ENCODE peak calls at places on chromosome 5, in four cellular contexts. A is HepG2, R is GM12878, I is K562. U is an unnamed sample.

GRCh38 chr5:142422426-142422825 is 97.6 kb upstream of the SPRY4 start:
- DNase-seq in A (no peak), R (no peak), I (no peak), U (no peak)

GRCh38 chr5:58598440-58598839 is 15.6 kb downstream of the RAB3C start:
- DNase-seq in A (no peak), R (no peak), I (no peak), U (no peak)

GRCh38 chr5:131532016-131532640 is 102.9 kb downstream of the RAPGEF6 start:
- DNase-seq in A (no peak), R (no peak), I (no peak), U (no peak)

GRCh38 chr5:80957031-80957761 is 3.0 kb upstream of the RASGRF2 start:
- DNase-seq in A (peak), R (no peak), I (no peak), U (no peak)

GRCh38 chr5:148949871-148950863 is 112.7 kb downstream of the SH3TC2 start:
- DNase-seq in A (no peak), R (no peak), I (no peak), U (no peak)

GRCh38 chr5:54909126-54909525 is 76.3 kb downstream of the ESM1 start:
- DNase-seq in A (no peak), R (no peak), I (no peak), U (no peak)

GRCh38 chr5:26757941-26758340 is 280.4 kb downstream of the CDH9 start:
- DNase-seq in A (no peak), R (no peak), I (no peak), U (no peak)

GRCh38 chr5:72938206-72938605 is 17.6 kb upstream of the FCHO2 start:
- DNase-seq in A (no peak), R (no peak), I (no peak), U (no peak)

GRCh38 chr5:178854284-178854683 is 5.5 kb upstream of the ZNF354B start:
- DNase-seq in A (no peak), R (no peak), I (no peak), U (no peak)

GRCh38 chr5:73748510-73749410 is 122.8 kb downstream of the ARHGEF28 start:
- DNase-seq in A (no peak), R (no peak), I (no peak), U (no peak)

GRCh38 chr5:142982821-142983200 is 212.6 kb downstream of the ARHGAP26 start:
- DNase-seq in A (no peak), R (no peak), I (peak), U (no peak)

GRCh38 chr5:68683632-68684035 is 410.2 kb upstream of the SLC30A5 start:
- DNase-seq in A (no peak), R (no peak), I (no peak), U (no peak)

GRCh38 chr5:149414405-149415244 is 35.5 kb upstream of the IL17B start:
- DNase-seq in A (no peak), R (no peak), I (no peak), U (no peak)

GRCh38 chr5:143262393-143263174 is 140.9 kb downstream of the NR3C1 start:
- DNase-seq in A (peak), R (peak), I (no peak), U (no peak)

GRCh38 chr5:98016771-98017170 is 756.7 kb upstream of the RGMB start:
- DNase-seq in A (no peak), R (no peak), I (no peak), U (no peak)

GRCh38 chr5:39826051-39826450 is 401.3 kb upstream of the DAB2 start:
- DNase-seq in A (no peak), R (no peak), I (no peak), U (no peak)

GRCh38 chr5:151470440-151470839 is 23.0 kb downstream of the SLC36A1 start:
- DNase-seq in A (no peak), R (no peak), I (no peak), U (no peak)

GRCh38 chr5:103444333-103445038 is 118.1 kb downstream of the NUDT12 start:
- DNase-seq in A (no peak), R (no peak), I (no peak), U (no peak)

GRCh38 chr5:39892708-39893107 is 467.9 kb upstream of the DAB2 start:
- DNase-seq in A (no peak), R (no peak), I (no peak), U (no peak)

GRCh38 chr5:96870094-96871021 is 5.9 kb upstream of the ERAP2 start:
- DNase-seq in A (no peak), R (no peak), I (no peak), U (no peak)

GRCh38 chr5:148403344-148403743 is 19.6 kb downstream of the FBXO38 start:
- DNase-seq in A (no peak), R (no peak), I (no peak), U (no peak)

GRCh38 chr5:91469517-91470165 is 86.5 kb upstream of the ARRDC3 start:
- DNase-seq in A (no peak), R (no peak), I (peak), U (no peak)

GRCh38 chr5:18745988-18746615 is 1111.8 kb downstream of the TAF11L14 start:
- DNase-seq in A (peak), R (peak), I (peak), U (no peak)

GRCh38 chr5:74310386-74310785 is 330.1 kb downstream of the ENC1 start:
- DNase-seq in A (no peak), R (no peak), I (no peak), U (no peak)

GRCh38 chr5:15524712-15525111 is 24.7 kb downstream of the FBXL7 start:
- DNase-seq in A (no peak), R (no peak), I (no peak), U (no peak)

GRCh38 chr5:15520856-15521255 is 20.9 kb downstream of the FBXL7 start:
- DNase-seq in A (no peak), R (no peak), I (no peak), U (no peak)

GRCh38 chr5:15518786-15519185 is 18.8 kb downstream of the FBXL7 start:
- DNase-seq in A (no peak), R (no peak), I (no peak), U (no peak)

GRCh38 chr5:15522141-15522540 is 22.2 kb downstream of the FBXL7 start:
- DNase-seq in A (no peak), R (no peak), I (no peak), U (no peak)

GRCh38 chr5:15521349-15521937 is 21.5 kb downstream of the FBXL7 start:
- DNase-seq in A (no peak), R (no peak), I (no peak), U (no peak)
- TF ChIP-seq FOXM1 in A (no peak), R (no peak), I (no peak), U (no peak)

GRCh38 chr5:146751781-146752401 is 126.7 kb downstream of the PPP2R2B start:
- DNase-seq in A (no peak), R (peak), I (no peak), U (no peak)
- TF ChIP-seq TARDBP in A (no peak), R (no peak), I (no peak), U (no peak)

DNA sequence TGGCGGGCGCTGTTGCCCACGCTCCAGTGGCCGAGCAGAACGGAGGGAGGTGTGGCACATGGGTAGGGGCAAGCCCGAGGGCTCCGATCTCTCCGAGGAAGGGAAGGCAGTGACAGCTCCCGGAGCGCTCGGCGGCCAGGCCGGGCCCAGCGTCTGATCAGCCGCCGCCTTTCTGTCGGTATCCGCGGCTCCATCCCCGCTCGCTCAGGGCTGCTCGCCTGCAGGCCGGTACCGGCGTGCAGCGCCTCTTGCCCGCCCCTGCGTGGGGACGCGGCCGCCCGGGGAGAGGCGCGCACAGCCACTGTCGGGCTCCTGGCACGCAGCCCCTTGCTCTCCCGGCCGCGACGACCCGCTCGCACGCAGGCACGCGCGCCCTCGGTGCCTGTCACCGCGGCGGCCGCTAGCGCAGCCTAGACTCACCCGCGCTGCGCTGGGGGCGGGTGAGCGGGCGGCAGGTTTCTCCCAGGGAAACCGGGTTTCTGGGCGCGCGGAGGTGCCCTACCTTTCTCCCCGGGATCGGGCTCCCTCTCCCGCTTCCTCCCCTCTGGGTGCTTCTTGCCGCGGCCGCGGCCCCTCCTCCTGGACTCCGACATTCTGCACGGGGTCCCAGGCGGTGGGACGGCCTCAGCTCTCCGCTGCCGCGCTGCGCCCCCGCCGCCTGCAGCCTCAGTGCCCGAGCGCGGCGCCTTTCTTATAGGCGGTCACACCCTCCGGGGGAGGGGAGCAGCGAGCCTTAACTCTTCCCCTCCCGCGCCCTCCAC is 108.4 kb downstream of the PSD2 start:
- DNase-seq in A (no peak), R (no peak), I (no peak), U (peak)
- TF ChIP-seq FOXK2 in A (no peak), R (no peak), I (no peak), U (no peak)

GRCh38 chr5:78979899-78980298 is 5.2 kb downstream of the ARSB start:
- DNase-seq in A (no peak), R (no peak), I (no peak), U (no peak)
- TF ChIP-seq FOXM1 in A (no peak), R (no peak), I (no peak), U (no peak)

GRCh38 chr5:62371409-62371808 is 32.3 kb downstream of the DIMT1 start:
- DNase-seq in A (no peak), R (no peak), I (no peak), U (no peak)
- TF ChIP-seq TARDBP in A (no peak), R (no peak), I (no peak), U (no peak)

DNA sequence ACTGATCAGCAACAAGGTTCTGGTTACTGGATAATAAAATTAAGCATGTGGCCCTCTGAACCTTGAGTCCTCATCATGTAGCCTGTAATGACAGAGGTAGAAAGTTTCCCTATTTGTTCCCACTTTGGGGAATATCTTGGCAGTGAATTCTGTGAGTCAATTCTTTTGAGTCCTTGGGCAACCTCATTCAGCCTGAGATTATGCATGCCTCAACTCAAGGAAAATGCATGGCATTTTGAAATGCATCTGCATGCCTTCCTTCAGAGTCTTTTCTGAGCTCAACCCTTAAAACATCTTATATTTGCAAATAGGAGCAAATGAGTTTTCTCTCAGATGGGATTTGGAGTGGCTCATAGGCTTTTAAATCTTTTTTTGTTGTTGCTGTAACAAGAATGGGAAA is 218.1 kb upstream of the CD180 start:
- DNase-seq in A (no peak), R (no peak), I (no peak), U (no peak)
- TF ChIP-seq FOXK2 in A (no peak), R (no peak), I (no peak), U (no peak)

U was measured in HEK293T.